ENCODE peak calls at places on chromosomes 12 and 14, in ten cellular contexts. One of them, this sample, is unnamed.

GRCh38 chr12:67431436-67432049 is 162.4 kb downstream of the CAND1 start:
- DNase-seq in CD4-positive, alpha-beta memory T cell: no peak
- DNase-seq in HCEC 1CT: no peak
- DNase-seq in choroid plexus epithelial cell: no peak
- DNase-seq in neural progenitor cell: no peak
- DNase-seq in activated T-cell treated with anti-CD3 and anti-CD28 coated beads for 1 hour: no peak
- DNase-seq in stimulated activated CD4-positive, alpha-beta T cell treated with anti-CD3 and anti-CD28 coated beads, Interleukin-1b, Interleukin-23, amount 100 ng/mL, for 24 hours: no peak
- DNase-seq in GM19239: no peak
- DNase-seq in fibroblast of gingiva: no peak
- DNase-seq in mesenchymal stem cell: no peak
- DNase-seq in this sample: no peak

GRCh38 chr14:32478027-32478426 is 148.9 kb downstream of the AKAP6 start:
- DNase-seq in stimulated activated CD4-positive, alpha-beta T cell treated with anti-CD3 and anti-CD28 coated beads, Interleukin-1b, Interleukin-23, amount 100 ng/mL, for 24 hours: no peak
- DNase-seq in neural progenitor cell: no peak
- DNase-seq in choroid plexus epithelial cell: no peak
- DNase-seq in fibroblast of gingiva: peak
- DNase-seq in GM19239: no peak
- DNase-seq in activated T-cell treated with anti-CD3 and anti-CD28 coated beads for 1 hour: no peak
- DNase-seq in HCEC 1CT: no peak
- DNase-seq in mesenchymal stem cell: no peak
- DNase-seq in CD4-positive, alpha-beta memory T cell: no peak
- DNase-seq in this sample: no peak

GRCh38 chr14:91860238-91860637 is 7.1 kb downstream of the TC2N start:
- DNase-seq in activated T-cell treated with anti-CD3 and anti-CD28 coated beads for 1 hour: no peak
- DNase-seq in stimulated activated CD4-positive, alpha-beta T cell treated with anti-CD3 and anti-CD28 coated beads, Interleukin-1b, Interleukin-23, amount 100 ng/mL, for 24 hours: no peak
- DNase-seq in fibroblast of gingiva: no peak
- DNase-seq in choroid plexus epithelial cell: no peak
- DNase-seq in CD4-positive, alpha-beta memory T cell: no peak
- DNase-seq in HCEC 1CT: no peak
- DNase-seq in mesenchymal stem cell: no peak
- DNase-seq in GM19239: no peak
- DNase-seq in neural progenitor cell: no peak
- DNase-seq in this sample: no peak

GRCh38 chr14:32244404-32244803 is 41.3 kb upstream of the RNU6-8 start:
- DNase-seq in fibroblast of gingiva: no peak
- DNase-seq in HCEC 1CT: peak
- DNase-seq in choroid plexus epithelial cell: peak
- DNase-seq in stimulated activated CD4-positive, alpha-beta T cell treated with anti-CD3 and anti-CD28 coated beads, Interleukin-1b, Interleukin-23, amount 100 ng/mL, for 24 hours: no peak
- DNase-seq in mesenchymal stem cell: no peak
- DNase-seq in activated T-cell treated with anti-CD3 and anti-CD28 coated beads for 1 hour: no peak
- DNase-seq in GM19239: no peak
- DNase-seq in neural progenitor cell: no peak
- DNase-seq in CD4-positive, alpha-beta memory T cell: no peak
- DNase-seq in this sample: no peak

GRCh38 chr12:116561181-116561821 is 2.1 kb downstream of the MAP1LC3B2 start:
- DNase-seq in stimulated activated CD4-positive, alpha-beta T cell treated with anti-CD3 and anti-CD28 coated beads, Interleukin-1b, Interleukin-23, amount 100 ng/mL, for 24 hours: no peak
- DNase-seq in HCEC 1CT: no peak
- DNase-seq in fibroblast of gingiva: no peak
- DNase-seq in GM19239: no peak
- DNase-seq in mesenchymal stem cell: no peak
- DNase-seq in choroid plexus epithelial cell: no peak
- DNase-seq in neural progenitor cell: no peak
- DNase-seq in CD4-positive, alpha-beta memory T cell: no peak
- DNase-seq in activated T-cell treated with anti-CD3 and anti-CD28 coated beads for 1 hour: no peak
- DNase-seq in this sample: no peak

GRCh38 chr14:58199726-58200479 is at the start of gene ACTR10:
- DNase-seq in activated T-cell treated with anti-CD3 and anti-CD28 coated beads for 1 hour: peak
- DNase-seq in neural progenitor cell: peak
- DNase-seq in fibroblast of gingiva: peak
- DNase-seq in CD4-positive, alpha-beta memory T cell: peak
- DNase-seq in HCEC 1CT: peak
- DNase-seq in mesenchymal stem cell: peak
- DNase-seq in stimulated activated CD4-positive, alpha-beta T cell treated with anti-CD3 and anti-CD28 coated beads, Interleukin-1b, Interleukin-23, amount 100 ng/mL, for 24 hours: peak
- DNase-seq in choroid plexus epithelial cell: peak
- DNase-seq in GM19239: peak
- DNase-seq in this sample: peak

GRCh38 chr12:92898755-92899154 is 30.3 kb downstream of the EEA1 start:
- DNase-seq in activated T-cell treated with anti-CD3 and anti-CD28 coated beads for 1 hour: no peak
- DNase-seq in GM19239: no peak
- DNase-seq in neural progenitor cell: no peak
- DNase-seq in mesenchymal stem cell: peak
- DNase-seq in fibroblast of gingiva: no peak
- DNase-seq in CD4-positive, alpha-beta memory T cell: no peak
- DNase-seq in stimulated activated CD4-positive, alpha-beta T cell treated with anti-CD3 and anti-CD28 coated beads, Interleukin-1b, Interleukin-23, amount 100 ng/mL, for 24 hours: no peak
- DNase-seq in HCEC 1CT: peak
- DNase-seq in choroid plexus epithelial cell: peak
- DNase-seq in this sample: no peak

GRCh38 chr12:6376079-6376941 is 947 bp upstream of the SCNN1A start:
- DNase-seq in HCEC 1CT: peak
- DNase-seq in fibroblast of gingiva: peak
- DNase-seq in GM19239: no peak
- DNase-seq in neural progenitor cell: peak
- DNase-seq in mesenchymal stem cell: peak
- DNase-seq in CD4-positive, alpha-beta memory T cell: no peak
- DNase-seq in activated T-cell treated with anti-CD3 and anti-CD28 coated beads for 1 hour: no peak
- DNase-seq in stimulated activated CD4-positive, alpha-beta T cell treated with anti-CD3 and anti-CD28 coated beads, Interleukin-1b, Interleukin-23, amount 100 ng/mL, for 24 hours: no peak
- DNase-seq in choroid plexus epithelial cell: peak
- DNase-seq in this sample: no peak

GRCh38 chr12:83985068-83985467 is 927.5 kb downstream of the SLC6A15 start:
- DNase-seq in fibroblast of gingiva: no peak
- DNase-seq in HCEC 1CT: no peak
- DNase-seq in CD4-positive, alpha-beta memory T cell: no peak
- DNase-seq in GM19239: no peak
- DNase-seq in activated T-cell treated with anti-CD3 and anti-CD28 coated beads for 1 hour: no peak
- DNase-seq in mesenchymal stem cell: no peak
- DNase-seq in stimulated activated CD4-positive, alpha-beta T cell treated with anti-CD3 and anti-CD28 coated beads, Interleukin-1b, Interleukin-23, amount 100 ng/mL, for 24 hours: no peak
- DNase-seq in neural progenitor cell: no peak
- DNase-seq in choroid plexus epithelial cell: no peak
- DNase-seq in this sample: no peak

GRCh38 chr12:15722951-15723350 is 66.2 kb downstream of the EPS8 start:
- DNase-seq in HCEC 1CT: no peak
- DNase-seq in GM19239: no peak
- DNase-seq in choroid plexus epithelial cell: no peak
- DNase-seq in activated T-cell treated with anti-CD3 and anti-CD28 coated beads for 1 hour: no peak
- DNase-seq in mesenchymal stem cell: no peak
- DNase-seq in fibroblast of gingiva: no peak
- DNase-seq in CD4-positive, alpha-beta memory T cell: no peak
- DNase-seq in stimulated activated CD4-positive, alpha-beta T cell treated with anti-CD3 and anti-CD28 coated beads, Interleukin-1b, Interleukin-23, amount 100 ng/mL, for 24 hours: no peak
- DNase-seq in neural progenitor cell: no peak
- DNase-seq in this sample: no peak

GRCh38 chr12:104357431-104357952 is 54.0 kb downstream of the EID3 start:
- DNase-seq in neural progenitor cell: no peak
- DNase-seq in fibroblast of gingiva: peak
- DNase-seq in HCEC 1CT: peak
- DNase-seq in choroid plexus epithelial cell: peak
- DNase-seq in GM19239: no peak
- DNase-seq in stimulated activated CD4-positive, alpha-beta T cell treated with anti-CD3 and anti-CD28 coated beads, Interleukin-1b, Interleukin-23, amount 100 ng/mL, for 24 hours: no peak
- DNase-seq in activated T-cell treated with anti-CD3 and anti-CD28 coated beads for 1 hour: no peak
- DNase-seq in CD4-positive, alpha-beta memory T cell: no peak
- DNase-seq in mesenchymal stem cell: peak
- DNase-seq in this sample: no peak

GRCh38 chr14:80862983-80863382 is 78.6 kb downstream of the CEP128 start:
- DNase-seq in mesenchymal stem cell: no peak
- DNase-seq in CD4-positive, alpha-beta memory T cell: no peak
- DNase-seq in HCEC 1CT: no peak
- DNase-seq in GM19239: no peak
- DNase-seq in stimulated activated CD4-positive, alpha-beta T cell treated with anti-CD3 and anti-CD28 coated beads, Interleukin-1b, Interleukin-23, amount 100 ng/mL, for 24 hours: no peak
- DNase-seq in neural progenitor cell: no peak
- DNase-seq in choroid plexus epithelial cell: peak
- DNase-seq in activated T-cell treated with anti-CD3 and anti-CD28 coated beads for 1 hour: no peak
- DNase-seq in fibroblast of gingiva: no peak
- DNase-seq in this sample: no peak

GRCh38 chr12:10364839-10365681 is 24.8 kb downstream of the KLRK1 start:
- DNase-seq in activated T-cell treated with anti-CD3 and anti-CD28 coated beads for 1 hour: peak
- DNase-seq in CD4-positive, alpha-beta memory T cell: peak
- DNase-seq in fibroblast of gingiva: peak
- DNase-seq in HCEC 1CT: peak
- DNase-seq in stimulated activated CD4-positive, alpha-beta T cell treated with anti-CD3 and anti-CD28 coated beads, Interleukin-1b, Interleukin-23, amount 100 ng/mL, for 24 hours: peak
- DNase-seq in GM19239: peak
- DNase-seq in neural progenitor cell: peak
- DNase-seq in choroid plexus epithelial cell: peak
- DNase-seq in mesenchymal stem cell: peak
- DNase-seq in this sample: peak

GRCh38 chr12:66620703-66621102 is 58.2 kb downstream of the GRIP1 start:
- DNase-seq in fibroblast of gingiva: no peak
- DNase-seq in neural progenitor cell: no peak
- DNase-seq in stimulated activated CD4-positive, alpha-beta T cell treated with anti-CD3 and anti-CD28 coated beads, Interleukin-1b, Interleukin-23, amount 100 ng/mL, for 24 hours: no peak
- DNase-seq in choroid plexus epithelial cell: no peak
- DNase-seq in CD4-positive, alpha-beta memory T cell: no peak
- DNase-seq in GM19239: no peak
- DNase-seq in mesenchymal stem cell: no peak
- DNase-seq in HCEC 1CT: no peak
- DNase-seq in activated T-cell treated with anti-CD3 and anti-CD28 coated beads for 1 hour: no peak
- DNase-seq in this sample: no peak

This sample was measured in KG1.